ENCODE peak calls at places on chromosomes 16 and 17, in four cellular contexts. One of them, this sample, is unnamed.

GRCh38 chr16:54936979-54937672 is 6.5 kb downstream of the IRX5 start:
- DNase-seq in stimulated activated CD4-positive, alpha-beta T cell treated with anti-CD3 and anti-CD28 coated beads, Interleukin-1b, Interleukin-23, amount 100 ng/mL, for 24 hours: no peak
- DNase-seq in HCEC 1CT: no peak
- DNase-seq in iPS-NIHi11: peak; percentile 68
- DNase-seq in this sample: no peak

GRCh38 chr17:15945493-15946209 is 721 bp downstream of the ADORA2B start:
- DNase-seq in stimulated activated CD4-positive, alpha-beta T cell treated with anti-CD3 and anti-CD28 coated beads, Interleukin-1b, Interleukin-23, amount 100 ng/mL, for 24 hours: no peak
- DNase-seq in HCEC 1CT: no peak
- DNase-seq in iPS-NIHi11: peak; percentile 57
- DNase-seq in this sample: no peak

GRCh38 chr16:66473654-66474519 is 46.8 kb downstream of the BEAN1 start:
- DNase-seq in stimulated activated CD4-positive, alpha-beta T cell treated with anti-CD3 and anti-CD28 coated beads, Interleukin-1b, Interleukin-23, amount 100 ng/mL, for 24 hours: no peak
- DNase-seq in HCEC 1CT: no peak
- DNase-seq in iPS-NIHi11: no peak
- DNase-seq in this sample: peak; percentile 59

GRCh38 chr17:80838381-80839345 is 153.0 kb upstream of the CHMP6 start:
- DNase-seq in stimulated activated CD4-positive, alpha-beta T cell treated with anti-CD3 and anti-CD28 coated beads, Interleukin-1b, Interleukin-23, amount 100 ng/mL, for 24 hours: no peak
- DNase-seq in HCEC 1CT: no peak
- DNase-seq in iPS-NIHi11: no peak
- DNase-seq in this sample: no peak

GRCh38 chr16:31471241-31471874 is 594 bp upstream of the TGFB1I1 start:
- DNase-seq in stimulated activated CD4-positive, alpha-beta T cell treated with anti-CD3 and anti-CD28 coated beads, Interleukin-1b, Interleukin-23, amount 100 ng/mL, for 24 hours: no peak
- DNase-seq in HCEC 1CT: no peak
- DNase-seq in iPS-NIHi11: no peak
- DNase-seq in this sample: no peak

GRCh38 chr16:35747658-35748455 is 2288.4 kb downstream of the TP53TG3F start:
- DNase-seq in stimulated activated CD4-positive, alpha-beta T cell treated with anti-CD3 and anti-CD28 coated beads, Interleukin-1b, Interleukin-23, amount 100 ng/mL, for 24 hours: no peak
- DNase-seq in HCEC 1CT: no peak
- DNase-seq in iPS-NIHi11: no peak
- DNase-seq in this sample: no peak

GRCh38 chr17:54992797-54993639 is 24.5 kb downstream of the STXBP4 start:
- DNase-seq in stimulated activated CD4-positive, alpha-beta T cell treated with anti-CD3 and anti-CD28 coated beads, Interleukin-1b, Interleukin-23, amount 100 ng/mL, for 24 hours: no peak
- DNase-seq in HCEC 1CT: peak; percentile 48
- DNase-seq in iPS-NIHi11: peak; percentile 35
- DNase-seq in this sample: peak; percentile 37

GRCh38 chr17:82023447-82024241 is 539 bp downstream of the LRRC45 start:
- DNase-seq in stimulated activated CD4-positive, alpha-beta T cell treated with anti-CD3 and anti-CD28 coated beads, Interleukin-1b, Interleukin-23, amount 100 ng/mL, for 24 hours: no peak
- DNase-seq in HCEC 1CT: peak; percentile 11
- DNase-seq in iPS-NIHi11: peak; percentile 45
- DNase-seq in this sample: no peak

GRCh38 chr17:9918804-9919352 is 13.8 kb upstream of the RCVRN start:
- DNase-seq in stimulated activated CD4-positive, alpha-beta T cell treated with anti-CD3 and anti-CD28 coated beads, Interleukin-1b, Interleukin-23, amount 100 ng/mL, for 24 hours: no peak
- DNase-seq in HCEC 1CT: no peak
- DNase-seq in iPS-NIHi11: no peak
- DNase-seq in this sample: no peak

GRCh38 chr16:2787961-2788360 is 601 bp upstream of the PRSS33 start:
- DNase-seq in stimulated activated CD4-positive, alpha-beta T cell treated with anti-CD3 and anti-CD28 coated beads, Interleukin-1b, Interleukin-23, amount 100 ng/mL, for 24 hours: no peak
- DNase-seq in HCEC 1CT: no peak
- DNase-seq in iPS-NIHi11: no peak
- DNase-seq in this sample: no peak

GRCh38 chr17:15091825-15092224 is 173.3 kb downstream of the PMP22 start:
- DNase-seq in stimulated activated CD4-positive, alpha-beta T cell treated with anti-CD3 and anti-CD28 coated beads, Interleukin-1b, Interleukin-23, amount 100 ng/mL, for 24 hours: no peak
- DNase-seq in HCEC 1CT: no peak
- DNase-seq in iPS-NIHi11: peak; percentile 33
- DNase-seq in this sample: no peak

GRCh38 chr16:16780588-16780987 is 401.6 kb downstream of the NPIPA7 start:
- DNase-seq in stimulated activated CD4-positive, alpha-beta T cell treated with anti-CD3 and anti-CD28 coated beads, Interleukin-1b, Interleukin-23, amount 100 ng/mL, for 24 hours: no peak
- DNase-seq in HCEC 1CT: no peak
- DNase-seq in iPS-NIHi11: peak; percentile 37
- DNase-seq in this sample: no peak

GRCh38 chr17:21595086-21595485 is 97.2 kb upstream of the KCNJ18 start:
- DNase-seq in stimulated activated CD4-positive, alpha-beta T cell treated with anti-CD3 and anti-CD28 coated beads, Interleukin-1b, Interleukin-23, amount 100 ng/mL, for 24 hours: no peak
- DNase-seq in HCEC 1CT: no peak
- DNase-seq in iPS-NIHi11: no peak
- DNase-seq in this sample: no peak

GRCh38 chr17:31903401-31903800 is 1.9 kb upstream of the UTP6 start:
- DNase-seq in stimulated activated CD4-positive, alpha-beta T cell treated with anti-CD3 and anti-CD28 coated beads, Interleukin-1b, Interleukin-23, amount 100 ng/mL, for 24 hours: no peak
- DNase-seq in HCEC 1CT: no peak
- DNase-seq in iPS-NIHi11: no peak
- DNase-seq in this sample: no peak

This sample was measured in NCI-H2029.